ENCODE peak calls at places on chromosomes 1 and 21, in six cellular contexts. One of them, this sample, is unnamed.

GRCh38 chr1:31447210-31447609 is 34.2 kb downstream of the SERINC2 start:
- DNase-seq in fibroblast of pulmonary artery: no peak
- DNase-seq in osteocyte: no peak
- DNase-seq in GM06990: no peak
- DNase-seq in HFF-Myc: peak
- DNase-seq in uterus: no peak
- DNase-seq in this sample: no peak

GRCh38 chr1:153342178-153342577 is 6.5 kb downstream of the PGLYRP4 start:
- DNase-seq in fibroblast of pulmonary artery: no peak
- DNase-seq in osteocyte: no peak
- DNase-seq in GM06990: no peak
- DNase-seq in HFF-Myc: no peak
- DNase-seq in uterus: no peak
- DNase-seq in this sample: no peak

GRCh38 chr1:109201123-109201703 is 12.5 kb upstream of the SARS1 start:
- DNase-seq in fibroblast of pulmonary artery: peak
- DNase-seq in osteocyte: no peak
- DNase-seq in GM06990: no peak
- DNase-seq in HFF-Myc: peak
- DNase-seq in uterus: no peak
- DNase-seq in this sample: peak

GRCh38 chr1:8496473-8496872 is 178.6 kb downstream of the SLC45A1 start:
- DNase-seq in fibroblast of pulmonary artery: no peak
- DNase-seq in osteocyte: no peak
- DNase-seq in GM06990: peak
- DNase-seq in HFF-Myc: no peak
- DNase-seq in uterus: no peak
- DNase-seq in this sample: no peak

GRCh38 chr1:18373882-18374493 is 106.7 kb upstream of the KLHDC7A start:
- DNase-seq in fibroblast of pulmonary artery: no peak
- DNase-seq in osteocyte: no peak
- DNase-seq in GM06990: no peak
- DNase-seq in HFF-Myc: no peak
- DNase-seq in uterus: no peak
- DNase-seq in this sample: peak

GRCh38 chr1:245217853-245218608 is 63.2 kb downstream of the KIF26B start:
- DNase-seq in fibroblast of pulmonary artery: no peak
- DNase-seq in osteocyte: no peak
- DNase-seq in GM06990: no peak
- DNase-seq in HFF-Myc: no peak
- DNase-seq in uterus: no peak
- DNase-seq in this sample: no peak

GRCh38 chr1:228842094-228842775 is 107.0 kb downstream of the RHOU start:
- DNase-seq in fibroblast of pulmonary artery: peak
- DNase-seq in osteocyte: no peak
- DNase-seq in GM06990: no peak
- DNase-seq in HFF-Myc: peak
- DNase-seq in uterus: peak
- DNase-seq in this sample: no peak

GRCh38 chr1:29682918-29683314 is 446.6 kb downstream of the PTPRU start:
- DNase-seq in fibroblast of pulmonary artery: peak
- DNase-seq in osteocyte: peak
- DNase-seq in GM06990: no peak
- DNase-seq in HFF-Myc: no peak
- DNase-seq in uterus: no peak
- DNase-seq in this sample: no peak

GRCh38 chr1:174626031-174627020 is 178.6 kb downstream of the GPR52 start:
- DNase-seq in fibroblast of pulmonary artery: peak
- DNase-seq in osteocyte: no peak
- DNase-seq in GM06990: no peak
- DNase-seq in HFF-Myc: no peak
- DNase-seq in uterus: no peak
- DNase-seq in this sample: no peak

GRCh38 chr1:224493269-224493668 is 58.7 kb upstream of the WDR26 start:
- DNase-seq in fibroblast of pulmonary artery: no peak
- DNase-seq in osteocyte: no peak
- DNase-seq in GM06990: no peak
- DNase-seq in HFF-Myc: no peak
- DNase-seq in uterus: no peak
- DNase-seq in this sample: no peak

GRCh38 chr1:54989473-54989872 is 9.0 kb downstream of the TMEM61 start:
- DNase-seq in fibroblast of pulmonary artery: no peak
- DNase-seq in osteocyte: no peak
- DNase-seq in GM06990: no peak
- DNase-seq in HFF-Myc: no peak
- DNase-seq in uterus: no peak
- DNase-seq in this sample: peak

GRCh38 chr1:66090863-66091457 is 298.3 kb downstream of the PDE4B start:
- DNase-seq in fibroblast of pulmonary artery: peak
- DNase-seq in osteocyte: no peak
- DNase-seq in GM06990: no peak
- DNase-seq in HFF-Myc: no peak
- DNase-seq in uterus: no peak
- DNase-seq in this sample: no peak

GRCh38 chr1:115973154-115973553 is 3.2 kb upstream of the SLC22A15 start:
- DNase-seq in fibroblast of pulmonary artery: no peak
- DNase-seq in osteocyte: no peak
- DNase-seq in GM06990: no peak
- DNase-seq in HFF-Myc: no peak
- DNase-seq in uterus: no peak
- DNase-seq in this sample: no peak

GRCh38 chr1:25804244-25804963 is 4.4 kb downstream of the SELENON start:
- DNase-seq in fibroblast of pulmonary artery: peak
- DNase-seq in osteocyte: no peak
- DNase-seq in GM06990: no peak
- DNase-seq in HFF-Myc: no peak
- DNase-seq in uterus: no peak
- DNase-seq in this sample: no peak

GRCh38 chr1:66160719-66161118 is 368.0 kb downstream of the PDE4B start:
- DNase-seq in fibroblast of pulmonary artery: no peak
- DNase-seq in osteocyte: no peak
- DNase-seq in GM06990: no peak
- DNase-seq in HFF-Myc: no peak
- DNase-seq in uterus: no peak
- DNase-seq in this sample: no peak

GRCh38 chr1:9784508-9785133 is 39.1 kb downstream of the CLSTN1 start:
- DNase-seq in fibroblast of pulmonary artery: peak
- DNase-seq in osteocyte: no peak
- DNase-seq in GM06990: peak
- DNase-seq in HFF-Myc: no peak
- DNase-seq in uterus: peak
- DNase-seq in this sample: peak

GRCh38 chr21:32779983-32780382 is 8.4 kb upstream of the PAXBP1 start:
- DNase-seq in fibroblast of pulmonary artery: no peak
- DNase-seq in osteocyte: no peak
- DNase-seq in GM06990: no peak
- DNase-seq in HFF-Myc: no peak
- DNase-seq in uterus: no peak
- DNase-seq in this sample: no peak

GRCh38 chr1:213622365-213623087 is 365.2 kb upstream of the PROX1 start:
- DNase-seq in fibroblast of pulmonary artery: no peak
- DNase-seq in osteocyte: no peak
- DNase-seq in GM06990: no peak
- DNase-seq in HFF-Myc: no peak
- DNase-seq in uterus: no peak
- DNase-seq in this sample: no peak

GRCh38 chr1:214707306-214708087 is 104.5 kb downstream of the CENPF start:
- DNase-seq in fibroblast of pulmonary artery: peak
- DNase-seq in osteocyte: no peak
- DNase-seq in GM06990: no peak
- DNase-seq in HFF-Myc: no peak
- DNase-seq in uterus: no peak
- DNase-seq in this sample: no peak

GRCh38 chr21:25956993-25957714 is 213.4 kb downstream of the APP start:
- DNase-seq in fibroblast of pulmonary artery: peak
- DNase-seq in osteocyte: no peak
- DNase-seq in GM06990: no peak
- DNase-seq in HFF-Myc: no peak
- DNase-seq in uterus: no peak
- DNase-seq in this sample: no peak

GRCh38 chr1:201742955-201743805 is 85.8 kb upstream of the IPO9 start:
- DNase-seq in fibroblast of pulmonary artery: no peak
- DNase-seq in osteocyte: no peak
- DNase-seq in GM06990: no peak
- DNase-seq in HFF-Myc: no peak
- DNase-seq in uterus: no peak
- DNase-seq in this sample: no peak

GRCh38 chr1:201748331-201748730 is 80.6 kb upstream of the IPO9 start:
- DNase-seq in fibroblast of pulmonary artery: peak
- DNase-seq in osteocyte: peak
- DNase-seq in GM06990: no peak
- DNase-seq in HFF-Myc: no peak
- DNase-seq in uterus: no peak
- DNase-seq in this sample: no peak

GRCh38 chr1:201749059-201749458 is 79.9 kb upstream of the IPO9 start:
- DNase-seq in fibroblast of pulmonary artery: no peak
- DNase-seq in osteocyte: no peak
- DNase-seq in GM06990: no peak
- DNase-seq in HFF-Myc: no peak
- DNase-seq in uterus: no peak
- DNase-seq in this sample: no peak

GRCh38 chr1:201745023-201745422 is 83.9 kb upstream of the IPO9 start:
- DNase-seq in fibroblast of pulmonary artery: peak
- DNase-seq in osteocyte: no peak
- DNase-seq in GM06990: no peak
- DNase-seq in HFF-Myc: no peak
- DNase-seq in uterus: no peak
- DNase-seq in this sample: no peak

DNA sequence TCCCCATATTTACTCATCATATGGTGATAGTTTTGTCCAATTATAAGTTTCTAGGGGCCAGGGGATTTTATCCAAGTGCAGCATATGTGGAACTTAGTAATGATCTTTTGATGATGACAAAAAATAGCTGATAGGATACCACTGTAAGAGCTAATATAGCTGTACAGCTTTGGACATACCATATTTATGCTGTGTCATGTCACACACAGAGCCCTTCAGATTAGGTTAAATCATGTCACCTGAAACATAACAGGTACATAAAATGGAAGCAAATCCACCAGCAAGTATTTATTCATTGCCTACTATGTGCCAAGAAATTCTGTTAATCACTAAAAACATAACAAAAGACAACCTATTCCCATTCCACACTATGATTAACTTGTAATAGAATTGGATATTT is 82.8 kb upstream of the IPO9 start:
- DNase-seq in fibroblast of pulmonary artery: no peak
- DNase-seq in osteocyte: no peak
- DNase-seq in GM06990: no peak
- DNase-seq in HFF-Myc: no peak
- DNase-seq in uterus: no peak
- DNase-seq in this sample: no peak
- TF ChIP-seq CTCF in fibroblast of pulmonary artery: no peak
- TF ChIP-seq CTCF in osteocyte: no peak
- TF ChIP-seq CTCF in GM06990: no peak
- TF ChIP-seq CTCF in HFF-Myc: no peak
- TF ChIP-seq CTCF in uterus: no peak
- TF ChIP-seq CTCF in this sample: no peak

DNA sequence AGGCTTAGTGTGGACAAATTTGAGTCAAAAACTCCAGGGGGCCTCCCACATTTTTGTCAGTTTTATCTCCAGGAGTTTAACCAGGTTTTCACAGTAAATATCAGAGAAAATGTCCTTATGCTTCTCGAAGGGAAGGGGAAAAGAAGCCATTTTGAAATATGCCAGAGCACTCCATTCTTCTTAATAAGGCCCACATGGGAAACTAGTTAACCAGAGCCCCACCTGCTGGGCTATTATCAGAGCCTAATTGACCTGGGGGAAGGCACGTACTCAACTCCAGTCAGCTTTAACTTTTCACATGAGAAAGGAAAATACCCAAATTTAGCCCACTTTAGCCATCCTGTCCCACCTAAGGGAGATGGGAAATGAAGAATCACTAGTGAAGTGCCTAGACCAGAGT is 296.3 kb downstream of the PTBP2 start:
- DNase-seq in fibroblast of pulmonary artery: no peak
- DNase-seq in osteocyte: no peak
- DNase-seq in GM06990: no peak
- DNase-seq in HFF-Myc: no peak
- DNase-seq in uterus: no peak
- DNase-seq in this sample: no peak
- TF ChIP-seq CTCF in fibroblast of pulmonary artery: no peak
- TF ChIP-seq CTCF in osteocyte: no peak
- TF ChIP-seq CTCF in GM06990: no peak
- TF ChIP-seq CTCF in HFF-Myc: peak
- TF ChIP-seq CTCF in uterus: no peak
- TF ChIP-seq CTCF in this sample: no peak

GRCh38 chr1:64744492-64745180 is at the start of gene RAVER2:
- DNase-seq in fibroblast of pulmonary artery: peak
- DNase-seq in osteocyte: peak
- DNase-seq in GM06990: peak
- DNase-seq in HFF-Myc: no peak
- DNase-seq in uterus: peak
- DNase-seq in this sample: peak
- TF ChIP-seq CTCF in fibroblast of pulmonary artery: peak
- TF ChIP-seq CTCF in osteocyte: peak
- TF ChIP-seq CTCF in GM06990: peak
- TF ChIP-seq CTCF in HFF-Myc: peak
- TF ChIP-seq CTCF in uterus: peak
- TF ChIP-seq CTCF in this sample: no peak

GRCh38 chr1:102776074-102776473 is 332.2 kb downstream of the COL11A1 start:
- DNase-seq in fibroblast of pulmonary artery: no peak
- DNase-seq in osteocyte: no peak
- DNase-seq in GM06990: no peak
- DNase-seq in HFF-Myc: no peak
- DNase-seq in uterus: no peak
- DNase-seq in this sample: no peak

GRCh38 chr1:102772831-102773230 is 335.5 kb downstream of the COL11A1 start:
- DNase-seq in fibroblast of pulmonary artery: no peak
- DNase-seq in osteocyte: no peak
- DNase-seq in GM06990: no peak
- DNase-seq in HFF-Myc: no peak
- DNase-seq in uterus: no peak
- DNase-seq in this sample: no peak
- TF ChIP-seq CTCF in fibroblast of pulmonary artery: no peak
- TF ChIP-seq CTCF in osteocyte: no peak
- TF ChIP-seq CTCF in GM06990: no peak
- TF ChIP-seq CTCF in HFF-Myc: no peak
- TF ChIP-seq CTCF in uterus: no peak
- TF ChIP-seq CTCF in this sample: no peak